ENCODE peak calls at places on chromosomes 11 and 22, in five cellular contexts. One of them, this sample, is unnamed.

GRCh38 chr11:122268601-122269130 is 152.7 kb upstream of the BLID start:
- DNase-seq in A549: no peak
- DNase-seq in GM12878: no peak
- DNase-seq in IMR-90: no peak
- DNase-seq in K562: no peak
- DNase-seq in this sample: no peak

GRCh38 chr22:42994917-42995562 is 19.9 kb downstream of the PACSIN2 start:
- DNase-seq in A549: peak
- DNase-seq in GM12878: peak
- DNase-seq in IMR-90: peak
- DNase-seq in K562: no peak
- DNase-seq in this sample: no peak

GRCh38 chr11:115345840-115346239 is 158.4 kb downstream of the CADM1 start:
- DNase-seq in A549: no peak
- DNase-seq in GM12878: no peak
- DNase-seq in IMR-90: no peak
- DNase-seq in K562: no peak
- DNase-seq in this sample: no peak

GRCh38 chr11:116771935-116772334 is 852 bp downstream of the BUD13 start:
- DNase-seq in A549: no peak
- DNase-seq in GM12878: no peak
- DNase-seq in IMR-90: no peak
- DNase-seq in K562: no peak
- DNase-seq in this sample: no peak

GRCh38 chr11:24844406-24844805 is 347.6 kb downstream of the LUZP2 start:
- DNase-seq in A549: no peak
- DNase-seq in GM12878: no peak
- DNase-seq in IMR-90: no peak
- DNase-seq in K562: no peak
- DNase-seq in this sample: no peak

GRCh38 chr11:118003021-118003423 is 16.8 kb downstream of the IL10RA start:
- DNase-seq in A549: no peak
- DNase-seq in GM12878: no peak
- DNase-seq in IMR-90: no peak
- DNase-seq in K562: no peak
- DNase-seq in this sample: no peak

GRCh38 chr22:30744224-30744623 is 49.5 kb downstream of the OSBP2 start:
- DNase-seq in A549: no peak
- DNase-seq in GM12878: no peak
- DNase-seq in IMR-90: no peak
- DNase-seq in K562: peak
- DNase-seq in this sample: no peak

GRCh38 chr22:47030143-47030641 is 267.7 kb downstream of the TBC1D22A start:
- DNase-seq in A549: no peak
- DNase-seq in GM12878: no peak
- DNase-seq in IMR-90: peak
- DNase-seq in K562: no peak
- DNase-seq in this sample: no peak

GRCh38 chr11:68688881-68689280 is 4.5 kb downstream of the GAL start:
- DNase-seq in A549: no peak
- DNase-seq in GM12878: no peak
- DNase-seq in IMR-90: no peak
- DNase-seq in K562: no peak
- DNase-seq in this sample: no peak

GRCh38 chr22:39351689-39352214 is 2.0 kb downstream of the SYNGR1 start:
- DNase-seq in A549: no peak
- DNase-seq in GM12878: peak
- DNase-seq in IMR-90: peak
- DNase-seq in K562: no peak
- DNase-seq in this sample: no peak

GRCh38 chr22:41782316-41782715 is 18.2 kb upstream of the CCDC134 start:
- DNase-seq in A549: no peak
- DNase-seq in GM12878: no peak
- DNase-seq in IMR-90: no peak
- DNase-seq in K562: no peak
- DNase-seq in this sample: no peak

GRCh38 chr22:38467904-38468760 is at the start of gene KDELR3:
- DNase-seq in A549: no peak
- DNase-seq in GM12878: no peak
- DNase-seq in IMR-90: peak
- DNase-seq in K562: peak
- DNase-seq in this sample: peak

GRCh38 chr11:6315811-6316425 is 4.4 kb downstream of the CAVIN3 start:
- DNase-seq in A549: peak
- DNase-seq in GM12878: no peak
- DNase-seq in IMR-90: peak
- DNase-seq in K562: peak
- DNase-seq in this sample: peak

GRCh38 chr22:30605449-30606110 is 1.4 kb upstream of the TCN2 start:
- DNase-seq in A549: peak
- DNase-seq in GM12878: no peak
- DNase-seq in IMR-90: peak
- DNase-seq in K562: peak
- DNase-seq in this sample: peak

GRCh38 chr11:69245491-69246345 is 48.2 kb upstream of the MYEOV start:
- DNase-seq in A549: no peak
- DNase-seq in GM12878: no peak
- DNase-seq in IMR-90: no peak
- DNase-seq in K562: no peak
- DNase-seq in this sample: no peak

GRCh38 chr11:122334546-122335375 is 218.7 kb upstream of the BLID start:
- DNase-seq in A549: no peak
- DNase-seq in GM12878: no peak
- DNase-seq in IMR-90: peak
- DNase-seq in K562: no peak
- DNase-seq in this sample: no peak

GRCh38 chr22:43186272-43187170 is at the start of gene TTLL12:
- DNase-seq in A549: peak
- DNase-seq in GM12878: no peak
- DNase-seq in IMR-90: peak
- DNase-seq in K562: peak
- DNase-seq in this sample: peak

GRCh38 chr11:36131719-36132349 is 157.4 kb downstream of the COMMD9 start:
- DNase-seq in A549: peak
- DNase-seq in GM12878: no peak
- DNase-seq in IMR-90: peak
- DNase-seq in K562: peak
- DNase-seq in this sample: peak

GRCh38 chr22:42967933-42968332 is 47.0 kb downstream of the PACSIN2 start:
- DNase-seq in A549: no peak
- DNase-seq in GM12878: no peak
- DNase-seq in IMR-90: no peak
- DNase-seq in K562: peak
- DNase-seq in this sample: no peak

GRCh38 chr11:95076416-95076815 is 9.7 kb downstream of the SRSF8 start:
- DNase-seq in A549: peak
- DNase-seq in GM12878: no peak
- DNase-seq in IMR-90: peak
- DNase-seq in K562: no peak
- DNase-seq in this sample: no peak

GRCh38 chr11:106482920-106483761 is 405.7 kb downstream of the AASDHPPT start:
- DNase-seq in A549: no peak
- DNase-seq in GM12878: no peak
- DNase-seq in IMR-90: peak
- DNase-seq in K562: no peak
- DNase-seq in this sample: no peak

GRCh38 chr11:119373917-119374631 is 7.4 kb downstream of the USP2 start:
- DNase-seq in A549: peak
- DNase-seq in GM12878: no peak
- DNase-seq in IMR-90: peak
- DNase-seq in K562: peak
- DNase-seq in this sample: peak

GRCh38 chr22:26367402-26368245 is 61.4 kb upstream of the ASPHD2 start:
- DNase-seq in A549: peak
- DNase-seq in GM12878: no peak
- DNase-seq in IMR-90: peak
- DNase-seq in K562: peak
- DNase-seq in this sample: peak

GRCh38 chr22:49522582-49523373 is 304.9 kb downstream of the BRD1 start:
- DNase-seq in A549: no peak
- DNase-seq in GM12878: no peak
- DNase-seq in IMR-90: no peak
- DNase-seq in K562: no peak
- DNase-seq in this sample: no peak

GRCh38 chr11:68889948-68890446 is 13.6 kb downstream of the MRPL21 start:
- DNase-seq in A549: peak
- DNase-seq in GM12878: no peak
- DNase-seq in IMR-90: peak
- DNase-seq in K562: peak
- DNase-seq in this sample: peak

GRCh38 chr22:49229483-49230193 is 598.0 kb downstream of the BRD1 start:
- DNase-seq in A549: no peak
- DNase-seq in GM12878: no peak
- DNase-seq in IMR-90: no peak
- DNase-seq in K562: no peak
- DNase-seq in this sample: no peak

GRCh38 chr22:33519140-33519973 is 400.9 kb downstream of the LARGE1 start:
- DNase-seq in A549: peak
- DNase-seq in GM12878: peak
- DNase-seq in IMR-90: peak
- DNase-seq in K562: peak
- DNase-seq in this sample: peak

GRCh38 chr11:17653606-17654005 is 65.8 kb upstream of the MYOD1 start:
- DNase-seq in A549: no peak
- DNase-seq in GM12878: no peak
- DNase-seq in IMR-90: no peak
- DNase-seq in K562: no peak
- DNase-seq in this sample: no peak
- H3K27ac ChIP-seq in A549: no peak
- H3K27ac ChIP-seq in GM12878: no peak
- H3K27ac ChIP-seq in IMR-90: no peak
- H3K27ac ChIP-seq in K562: no peak
- H3K27ac ChIP-seq in this sample: no peak

DNA sequence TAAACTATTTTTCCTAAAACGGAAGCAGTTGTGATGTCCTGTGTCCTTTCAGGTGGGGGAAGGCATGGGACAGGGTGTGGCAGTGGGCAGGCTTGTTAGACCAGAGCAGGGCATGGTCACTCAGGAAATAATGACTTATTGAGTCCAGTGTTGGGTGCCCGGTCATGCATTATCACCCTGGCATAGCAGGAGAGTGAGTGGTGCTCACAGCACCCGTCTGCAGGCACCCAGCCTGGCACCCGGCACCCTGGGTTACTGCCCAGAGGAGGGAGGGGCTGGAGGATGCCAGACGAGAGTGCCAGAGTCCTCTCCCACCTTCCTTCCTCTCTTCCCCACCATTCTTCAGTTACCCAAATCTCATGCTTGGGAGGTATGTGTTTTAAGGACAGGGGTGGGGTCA is 59.1 kb downstream of the ST3GAL4 start:
- DNase-seq in A549: no peak
- DNase-seq in GM12878: no peak
- DNase-seq in IMR-90: no peak
- DNase-seq in K562: no peak
- DNase-seq in this sample: no peak
- TF ChIP-seq RCOR1 in A549: no peak
- TF ChIP-seq RCOR1 in GM12878: no peak
- TF ChIP-seq RCOR1 in IMR-90: no peak
- TF ChIP-seq RCOR1 in K562: no peak
- TF ChIP-seq RCOR1 in this sample: no peak

GRCh38 chr11:88355887-88356286 is 18.4 kb upstream of the CTSC start:
- DNase-seq in A549: no peak
- DNase-seq in GM12878: no peak
- DNase-seq in IMR-90: no peak
- DNase-seq in K562: no peak
- DNase-seq in this sample: no peak
- H3K27ac ChIP-seq in A549: no peak
- H3K27ac ChIP-seq in GM12878: peak
- H3K27ac ChIP-seq in IMR-90: no peak
- H3K27ac ChIP-seq in K562: no peak
- H3K27ac ChIP-seq in this sample: no peak

DNA sequence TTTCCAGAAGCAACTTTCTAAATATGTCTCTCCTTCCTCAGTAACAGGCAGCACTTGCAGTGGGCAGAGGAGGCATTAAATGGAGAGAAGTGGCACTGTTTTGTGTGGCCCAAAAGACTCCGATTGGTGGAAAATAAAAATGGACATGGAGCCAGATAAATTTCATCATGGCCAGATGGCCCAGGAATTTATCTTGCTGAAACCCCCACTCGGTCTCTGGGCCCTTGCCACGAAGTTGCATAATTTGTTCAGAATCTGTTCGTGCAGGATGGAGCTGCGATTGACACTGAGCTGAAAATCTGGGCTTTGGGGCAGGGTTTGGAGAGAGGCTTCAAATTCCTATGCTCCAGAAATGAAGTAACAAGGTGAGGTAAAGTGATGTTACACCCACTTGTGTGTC is 65.5 kb downstream of the C11orf91 start:
- DNase-seq in A549: no peak
- DNase-seq in GM12878: no peak
- DNase-seq in IMR-90: peak
- DNase-seq in K562: no peak
- DNase-seq in this sample: no peak
- TF ChIP-seq RCOR1 in A549: no peak
- TF ChIP-seq RCOR1 in GM12878: no peak
- TF ChIP-seq RCOR1 in IMR-90: no peak
- TF ChIP-seq RCOR1 in K562: no peak
- TF ChIP-seq RCOR1 in this sample: no peak

DNA sequence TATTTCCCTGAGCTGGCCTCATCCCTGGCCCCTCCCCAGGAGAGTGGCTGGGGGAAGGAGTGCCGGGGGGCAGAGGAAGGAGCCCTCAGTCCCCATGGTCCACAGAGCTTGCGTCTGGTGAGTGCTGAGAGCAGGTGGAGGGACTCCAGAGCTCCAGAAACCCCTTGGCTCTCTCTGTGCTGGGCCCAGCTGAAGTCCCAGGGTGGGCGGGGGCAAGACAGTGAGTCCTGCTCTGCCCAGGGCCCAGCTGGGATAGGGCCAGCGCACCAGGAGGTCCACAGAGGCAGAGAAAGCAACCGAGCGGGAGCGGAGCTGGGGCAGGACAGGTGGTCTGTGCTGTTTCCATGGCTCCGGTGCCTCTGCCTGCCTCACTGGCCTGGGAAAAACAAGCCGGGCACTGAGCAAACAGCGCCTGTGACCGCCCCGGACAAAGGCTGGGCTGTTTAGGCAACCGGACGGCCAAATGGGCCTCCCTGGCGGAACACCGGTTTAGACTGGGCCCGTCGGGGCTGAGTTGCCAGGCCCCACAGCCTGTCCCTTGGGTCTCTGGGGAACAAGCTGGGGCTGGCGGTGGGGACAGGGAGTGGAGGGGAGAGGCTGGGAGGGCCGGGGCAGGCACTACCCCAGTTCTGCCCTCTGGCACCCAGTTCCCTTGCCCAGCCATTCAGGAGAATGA is 34.1 kb upstream of the WNT7B start:
- DNase-seq in A549: no peak
- DNase-seq in GM12878: no peak
- DNase-seq in IMR-90: no peak
- DNase-seq in K562: no peak
- DNase-seq in this sample: no peak
- H3K27ac ChIP-seq in A549: no peak
- H3K27ac ChIP-seq in GM12878: no peak
- H3K27ac ChIP-seq in IMR-90: no peak
- H3K27ac ChIP-seq in K562: no peak
- H3K27ac ChIP-seq in this sample: peak

DNA sequence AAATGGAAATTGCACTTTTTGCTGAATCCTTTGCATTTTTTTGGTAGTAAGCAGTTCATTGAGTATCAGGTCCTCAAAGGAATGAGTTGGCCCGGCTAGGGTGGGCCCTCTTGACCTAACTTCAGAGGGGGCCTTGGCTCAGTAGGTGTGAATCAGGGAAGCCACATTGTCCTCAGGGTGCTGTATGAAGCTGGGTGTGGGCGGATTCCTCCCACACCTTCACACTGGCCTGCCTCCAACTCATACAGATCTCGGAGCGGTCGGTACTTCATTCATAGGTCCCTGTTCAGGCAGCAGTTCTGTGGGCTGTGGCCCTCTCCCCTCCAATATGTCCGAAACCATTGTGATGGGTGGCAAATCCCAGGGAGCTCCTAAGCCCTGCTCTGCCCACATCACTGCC is 47.4 kb upstream of the OR4B1 start:
- DNase-seq in A549: no peak
- DNase-seq in GM12878: no peak
- DNase-seq in IMR-90: no peak
- DNase-seq in K562: no peak
- DNase-seq in this sample: no peak
- TF ChIP-seq RCOR1 in A549: no peak
- TF ChIP-seq RCOR1 in GM12878: no peak
- TF ChIP-seq RCOR1 in IMR-90: no peak
- TF ChIP-seq RCOR1 in K562: no peak
- TF ChIP-seq RCOR1 in this sample: no peak